ENCODE peak calls at places on chromosomes 4 and X, in nine cellular contexts. One of them, this sample, is unnamed.

GRCh38 chr4:22668301-22668700 is 24.4 kb upstream of the GBA3 start:
- DNase-seq in T-helper 9 cell: no peak
- DNase-seq in stimulated activated CD8-positive, alpha-beta memory T cell treated with anti-CD3 and anti-CD28 coated beads, Interleukin-2, amount 100 ng/mL, for 1 hour: no peak
- DNase-seq in naive thymus-derived CD8-positive, alpha-beta T cell: no peak
- DNase-seq in activated naive CD4-positive, alpha-beta T cell treated with anti-CD3 and anti-CD28 coated beads, Interleukin-2, amount 10 ng/mL, durations not matched to agents 7 days and 5 days: no peak
- DNase-seq in adrenal gland: no peak
- DNase-seq in hepatic stellate cell: no peak
- DNase-seq in osteoblast: no peak
- DNase-seq in ACHN: peak
- DNase-seq in this sample: no peak

GRCh38 chr4:55364691-55365346 is 18.8 kb downstream of the SRD5A3 start:
- DNase-seq in hepatic stellate cell: no peak
- DNase-seq in naive thymus-derived CD8-positive, alpha-beta T cell: no peak
- DNase-seq in osteoblast: no peak
- DNase-seq in stimulated activated CD8-positive, alpha-beta memory T cell treated with anti-CD3 and anti-CD28 coated beads, Interleukin-2, amount 100 ng/mL, for 1 hour: no peak
- DNase-seq in T-helper 9 cell: no peak
- DNase-seq in activated naive CD4-positive, alpha-beta T cell treated with anti-CD3 and anti-CD28 coated beads, Interleukin-2, amount 10 ng/mL, durations not matched to agents 7 days and 5 days: no peak
- DNase-seq in ACHN: no peak
- DNase-seq in adrenal gland: no peak
- DNase-seq in this sample: no peak

GRCh38 chrX:118536687-118537461 is 41.3 kb downstream of the DOCK11 start:
- DNase-seq in osteoblast: no peak
- DNase-seq in hepatic stellate cell: peak
- DNase-seq in stimulated activated CD8-positive, alpha-beta memory T cell treated with anti-CD3 and anti-CD28 coated beads, Interleukin-2, amount 100 ng/mL, for 1 hour: peak
- DNase-seq in T-helper 9 cell: peak
- DNase-seq in adrenal gland: no peak
- DNase-seq in naive thymus-derived CD8-positive, alpha-beta T cell: peak
- DNase-seq in activated naive CD4-positive, alpha-beta T cell treated with anti-CD3 and anti-CD28 coated beads, Interleukin-2, amount 10 ng/mL, durations not matched to agents 7 days and 5 days: peak
- DNase-seq in ACHN: peak
- DNase-seq in this sample: peak

GRCh38 chr4:123606946-123607542 is 210.4 kb downstream of the SPRY1 start:
- DNase-seq in ACHN: no peak
- DNase-seq in naive thymus-derived CD8-positive, alpha-beta T cell: peak
- DNase-seq in T-helper 9 cell: no peak
- DNase-seq in osteoblast: no peak
- DNase-seq in hepatic stellate cell: no peak
- DNase-seq in stimulated activated CD8-positive, alpha-beta memory T cell treated with anti-CD3 and anti-CD28 coated beads, Interleukin-2, amount 100 ng/mL, for 1 hour: no peak
- DNase-seq in adrenal gland: no peak
- DNase-seq in activated naive CD4-positive, alpha-beta T cell treated with anti-CD3 and anti-CD28 coated beads, Interleukin-2, amount 10 ng/mL, durations not matched to agents 7 days and 5 days: no peak
- DNase-seq in this sample: peak

GRCh38 chr4:8364141-8364540 is 76.4 kb downstream of the ACOX3 start:
- DNase-seq in stimulated activated CD8-positive, alpha-beta memory T cell treated with anti-CD3 and anti-CD28 coated beads, Interleukin-2, amount 100 ng/mL, for 1 hour: no peak
- DNase-seq in adrenal gland: no peak
- DNase-seq in T-helper 9 cell: no peak
- DNase-seq in activated naive CD4-positive, alpha-beta T cell treated with anti-CD3 and anti-CD28 coated beads, Interleukin-2, amount 10 ng/mL, durations not matched to agents 7 days and 5 days: no peak
- DNase-seq in osteoblast: peak
- DNase-seq in naive thymus-derived CD8-positive, alpha-beta T cell: no peak
- DNase-seq in hepatic stellate cell: no peak
- DNase-seq in ACHN: no peak
- DNase-seq in this sample: no peak

GRCh38 chr4:921830-922331 is 10.2 kb downstream of the GAK start:
- DNase-seq in stimulated activated CD8-positive, alpha-beta memory T cell treated with anti-CD3 and anti-CD28 coated beads, Interleukin-2, amount 100 ng/mL, for 1 hour: no peak
- DNase-seq in T-helper 9 cell: no peak
- DNase-seq in activated naive CD4-positive, alpha-beta T cell treated with anti-CD3 and anti-CD28 coated beads, Interleukin-2, amount 10 ng/mL, durations not matched to agents 7 days and 5 days: no peak
- DNase-seq in ACHN: no peak
- DNase-seq in hepatic stellate cell: no peak
- DNase-seq in naive thymus-derived CD8-positive, alpha-beta T cell: no peak
- DNase-seq in adrenal gland: peak
- DNase-seq in osteoblast: peak
- DNase-seq in this sample: peak

GRCh38 chr4:162232349-162232748 is 68.5 kb upstream of the FSTL5 start:
- DNase-seq in hepatic stellate cell: no peak
- DNase-seq in activated naive CD4-positive, alpha-beta T cell treated with anti-CD3 and anti-CD28 coated beads, Interleukin-2, amount 10 ng/mL, durations not matched to agents 7 days and 5 days: no peak
- DNase-seq in osteoblast: no peak
- DNase-seq in adrenal gland: no peak
- DNase-seq in T-helper 9 cell: no peak
- DNase-seq in stimulated activated CD8-positive, alpha-beta memory T cell treated with anti-CD3 and anti-CD28 coated beads, Interleukin-2, amount 100 ng/mL, for 1 hour: no peak
- DNase-seq in naive thymus-derived CD8-positive, alpha-beta T cell: no peak
- DNase-seq in ACHN: no peak
- DNase-seq in this sample: no peak

GRCh38 chr4:27861381-27861787 is 1000.7 kb downstream of the STIM2 start:
- DNase-seq in stimulated activated CD8-positive, alpha-beta memory T cell treated with anti-CD3 and anti-CD28 coated beads, Interleukin-2, amount 100 ng/mL, for 1 hour: no peak
- DNase-seq in naive thymus-derived CD8-positive, alpha-beta T cell: no peak
- DNase-seq in T-helper 9 cell: no peak
- DNase-seq in adrenal gland: peak
- DNase-seq in ACHN: peak
- DNase-seq in osteoblast: no peak
- DNase-seq in activated naive CD4-positive, alpha-beta T cell treated with anti-CD3 and anti-CD28 coated beads, Interleukin-2, amount 10 ng/mL, durations not matched to agents 7 days and 5 days: no peak
- DNase-seq in hepatic stellate cell: no peak
- DNase-seq in this sample: no peak

GRCh38 chr4:124178449-124179021 is 534.0 kb downstream of the ANKRD50 start:
- DNase-seq in naive thymus-derived CD8-positive, alpha-beta T cell: no peak
- DNase-seq in osteoblast: peak
- DNase-seq in adrenal gland: no peak
- DNase-seq in stimulated activated CD8-positive, alpha-beta memory T cell treated with anti-CD3 and anti-CD28 coated beads, Interleukin-2, amount 100 ng/mL, for 1 hour: no peak
- DNase-seq in ACHN: no peak
- DNase-seq in activated naive CD4-positive, alpha-beta T cell treated with anti-CD3 and anti-CD28 coated beads, Interleukin-2, amount 10 ng/mL, durations not matched to agents 7 days and 5 days: no peak
- DNase-seq in T-helper 9 cell: no peak
- DNase-seq in hepatic stellate cell: no peak
- DNase-seq in this sample: no peak

GRCh38 chr4:139297001-139297410 is 4.3 kb upstream of the NAA15 start:
- DNase-seq in adrenal gland: no peak
- DNase-seq in stimulated activated CD8-positive, alpha-beta memory T cell treated with anti-CD3 and anti-CD28 coated beads, Interleukin-2, amount 100 ng/mL, for 1 hour: no peak
- DNase-seq in hepatic stellate cell: no peak
- DNase-seq in naive thymus-derived CD8-positive, alpha-beta T cell: no peak
- DNase-seq in T-helper 9 cell: no peak
- DNase-seq in ACHN: no peak
- DNase-seq in osteoblast: no peak
- DNase-seq in activated naive CD4-positive, alpha-beta T cell treated with anti-CD3 and anti-CD28 coated beads, Interleukin-2, amount 10 ng/mL, durations not matched to agents 7 days and 5 days: no peak
- DNase-seq in this sample: no peak

GRCh38 chrX:110853610-110854009 is 58.0 kb upstream of the CHRDL1 start:
- DNase-seq in adrenal gland: peak
- DNase-seq in ACHN: no peak
- DNase-seq in T-helper 9 cell: no peak
- DNase-seq in stimulated activated CD8-positive, alpha-beta memory T cell treated with anti-CD3 and anti-CD28 coated beads, Interleukin-2, amount 100 ng/mL, for 1 hour: no peak
- DNase-seq in hepatic stellate cell: peak
- DNase-seq in activated naive CD4-positive, alpha-beta T cell treated with anti-CD3 and anti-CD28 coated beads, Interleukin-2, amount 10 ng/mL, durations not matched to agents 7 days and 5 days: no peak
- DNase-seq in osteoblast: peak
- DNase-seq in naive thymus-derived CD8-positive, alpha-beta T cell: no peak
- DNase-seq in this sample: peak

GRCh38 chr4:38154681-38155588 is 194.7 kb downstream of the PTTG2 start:
- DNase-seq in ACHN: no peak
- DNase-seq in stimulated activated CD8-positive, alpha-beta memory T cell treated with anti-CD3 and anti-CD28 coated beads, Interleukin-2, amount 100 ng/mL, for 1 hour: no peak
- DNase-seq in hepatic stellate cell: no peak
- DNase-seq in adrenal gland: no peak
- DNase-seq in activated naive CD4-positive, alpha-beta T cell treated with anti-CD3 and anti-CD28 coated beads, Interleukin-2, amount 10 ng/mL, durations not matched to agents 7 days and 5 days: peak
- DNase-seq in osteoblast: no peak
- DNase-seq in T-helper 9 cell: no peak
- DNase-seq in naive thymus-derived CD8-positive, alpha-beta T cell: no peak
- DNase-seq in this sample: peak

GRCh38 chrX:22220941-22221340 is 51.8 kb upstream of the CBLL2 start:
- DNase-seq in naive thymus-derived CD8-positive, alpha-beta T cell: no peak
- DNase-seq in adrenal gland: no peak
- DNase-seq in stimulated activated CD8-positive, alpha-beta memory T cell treated with anti-CD3 and anti-CD28 coated beads, Interleukin-2, amount 100 ng/mL, for 1 hour: no peak
- DNase-seq in T-helper 9 cell: no peak
- DNase-seq in hepatic stellate cell: peak
- DNase-seq in osteoblast: no peak
- DNase-seq in activated naive CD4-positive, alpha-beta T cell treated with anti-CD3 and anti-CD28 coated beads, Interleukin-2, amount 10 ng/mL, durations not matched to agents 7 days and 5 days: no peak
- DNase-seq in ACHN: no peak
- DNase-seq in this sample: no peak

GRCh38 chr4:37762294-37763163 is 64.0 kb upstream of the PGM2 start:
- DNase-seq in naive thymus-derived CD8-positive, alpha-beta T cell: no peak
- DNase-seq in T-helper 9 cell: no peak
- DNase-seq in adrenal gland: no peak
- DNase-seq in stimulated activated CD8-positive, alpha-beta memory T cell treated with anti-CD3 and anti-CD28 coated beads, Interleukin-2, amount 100 ng/mL, for 1 hour: no peak
- DNase-seq in osteoblast: no peak
- DNase-seq in hepatic stellate cell: no peak
- DNase-seq in ACHN: no peak
- DNase-seq in activated naive CD4-positive, alpha-beta T cell treated with anti-CD3 and anti-CD28 coated beads, Interleukin-2, amount 10 ng/mL, durations not matched to agents 7 days and 5 days: peak
- DNase-seq in this sample: peak

GRCh38 chr4:5691491-5692132 is 16.7 kb downstream of the EVC2 start:
- DNase-seq in adrenal gland: no peak
- DNase-seq in osteoblast: no peak
- DNase-seq in T-helper 9 cell: no peak
- DNase-seq in ACHN: no peak
- DNase-seq in activated naive CD4-positive, alpha-beta T cell treated with anti-CD3 and anti-CD28 coated beads, Interleukin-2, amount 10 ng/mL, durations not matched to agents 7 days and 5 days: no peak
- DNase-seq in stimulated activated CD8-positive, alpha-beta memory T cell treated with anti-CD3 and anti-CD28 coated beads, Interleukin-2, amount 100 ng/mL, for 1 hour: no peak
- DNase-seq in naive thymus-derived CD8-positive, alpha-beta T cell: no peak
- DNase-seq in hepatic stellate cell: no peak
- DNase-seq in this sample: no peak

GRCh38 chr4:3485882-3486555 is 22.9 kb downstream of the DOK7 start:
- DNase-seq in naive thymus-derived CD8-positive, alpha-beta T cell: no peak
- DNase-seq in stimulated activated CD8-positive, alpha-beta memory T cell treated with anti-CD3 and anti-CD28 coated beads, Interleukin-2, amount 100 ng/mL, for 1 hour: no peak
- DNase-seq in hepatic stellate cell: no peak
- DNase-seq in osteoblast: no peak
- DNase-seq in T-helper 9 cell: no peak
- DNase-seq in activated naive CD4-positive, alpha-beta T cell treated with anti-CD3 and anti-CD28 coated beads, Interleukin-2, amount 10 ng/mL, durations not matched to agents 7 days and 5 days: no peak
- DNase-seq in adrenal gland: no peak
- DNase-seq in ACHN: no peak
- DNase-seq in this sample: no peak

GRCh38 chr4:108484187-108484586 is 136.2 kb upstream of the RPL34 start:
- DNase-seq in stimulated activated CD8-positive, alpha-beta memory T cell treated with anti-CD3 and anti-CD28 coated beads, Interleukin-2, amount 100 ng/mL, for 1 hour: no peak
- DNase-seq in ACHN: no peak
- DNase-seq in adrenal gland: no peak
- DNase-seq in activated naive CD4-positive, alpha-beta T cell treated with anti-CD3 and anti-CD28 coated beads, Interleukin-2, amount 10 ng/mL, durations not matched to agents 7 days and 5 days: no peak
- DNase-seq in T-helper 9 cell: no peak
- DNase-seq in osteoblast: no peak
- DNase-seq in naive thymus-derived CD8-positive, alpha-beta T cell: no peak
- DNase-seq in hepatic stellate cell: no peak
- DNase-seq in this sample: peak

GRCh38 chrX:23811135-23811781 is 28.3 kb downstream of the SAT1 start:
- DNase-seq in stimulated activated CD8-positive, alpha-beta memory T cell treated with anti-CD3 and anti-CD28 coated beads, Interleukin-2, amount 100 ng/mL, for 1 hour: no peak
- DNase-seq in hepatic stellate cell: no peak
- DNase-seq in naive thymus-derived CD8-positive, alpha-beta T cell: no peak
- DNase-seq in ACHN: no peak
- DNase-seq in adrenal gland: no peak
- DNase-seq in osteoblast: peak
- DNase-seq in T-helper 9 cell: no peak
- DNase-seq in activated naive CD4-positive, alpha-beta T cell treated with anti-CD3 and anti-CD28 coated beads, Interleukin-2, amount 10 ng/mL, durations not matched to agents 7 days and 5 days: no peak
- DNase-seq in this sample: no peak

GRCh38 chr4:184503869-184504300 is 29.5 kb upstream of the IRF2 start:
- DNase-seq in activated naive CD4-positive, alpha-beta T cell treated with anti-CD3 and anti-CD28 coated beads, Interleukin-2, amount 10 ng/mL, durations not matched to agents 7 days and 5 days: peak
- DNase-seq in stimulated activated CD8-positive, alpha-beta memory T cell treated with anti-CD3 and anti-CD28 coated beads, Interleukin-2, amount 100 ng/mL, for 1 hour: no peak
- DNase-seq in osteoblast: no peak
- DNase-seq in T-helper 9 cell: no peak
- DNase-seq in hepatic stellate cell: peak
- DNase-seq in naive thymus-derived CD8-positive, alpha-beta T cell: peak
- DNase-seq in ACHN: no peak
- DNase-seq in adrenal gland: no peak
- DNase-seq in this sample: peak

GRCh38 chrX:24668111-24668510 is 21.0 kb upstream of the PCYT1B start:
- DNase-seq in T-helper 9 cell: no peak
- DNase-seq in ACHN: no peak
- DNase-seq in stimulated activated CD8-positive, alpha-beta memory T cell treated with anti-CD3 and anti-CD28 coated beads, Interleukin-2, amount 100 ng/mL, for 1 hour: no peak
- DNase-seq in naive thymus-derived CD8-positive, alpha-beta T cell: no peak
- DNase-seq in hepatic stellate cell: no peak
- DNase-seq in adrenal gland: no peak
- DNase-seq in osteoblast: no peak
- DNase-seq in activated naive CD4-positive, alpha-beta T cell treated with anti-CD3 and anti-CD28 coated beads, Interleukin-2, amount 10 ng/mL, durations not matched to agents 7 days and 5 days: no peak
- DNase-seq in this sample: no peak

GRCh38 chrX:136147320-136147901 is at the start of gene FHL1:
- DNase-seq in naive thymus-derived CD8-positive, alpha-beta T cell: peak
- DNase-seq in ACHN: peak
- DNase-seq in adrenal gland: peak
- DNase-seq in activated naive CD4-positive, alpha-beta T cell treated with anti-CD3 and anti-CD28 coated beads, Interleukin-2, amount 10 ng/mL, durations not matched to agents 7 days and 5 days: peak
- DNase-seq in hepatic stellate cell: no peak
- DNase-seq in osteoblast: peak
- DNase-seq in T-helper 9 cell: peak
- DNase-seq in stimulated activated CD8-positive, alpha-beta memory T cell treated with anti-CD3 and anti-CD28 coated beads, Interleukin-2, amount 100 ng/mL, for 1 hour: peak
- DNase-seq in this sample: peak